ENCODE peak calls at places on chromosome 16, in six cellular contexts. B is mesendoderm, A is neuronal stem cell, O is IMR-90, Z is H1, K is H9. F is an unnamed sample.

GRCh38 chr16:14399397-14400284 is 230.4 kb downstream of the PARN start:
- DNase-seq in K (no peak), Z (no peak), A (no peak), B (no peak), O (peak; percentile 62), F (peak; percentile 77)

GRCh38 chr16:13153696-13154095 is 252.3 kb downstream of the SHISA9 start:
- DNase-seq in K (no peak), O (no peak), A (no peak), B (peak; percentile 46), Z (no peak), F (no peak)

GRCh38 chr16:85523602-85524364 is 89.3 kb upstream of the GSE1 start:
- DNase-seq in A (no peak), Z (peak; percentile 23), O (peak; percentile 45), K (peak; percentile 79), B (peak; percentile 88), F (peak; percentile 66)

GRCh38 chr16:528111-529011 is 849 bp downstream of the CAPN15 start:
- DNase-seq in K (no peak), B (peak; percentile 57), O (peak; percentile 61), Z (no peak), A (no peak), F (peak; percentile 75)

GRCh38 chr16:48562475-48562874 is 47.5 kb downstream of the N4BP1 start:
- DNase-seq in B (no peak), K (no peak), A (no peak), Z (no peak), O (no peak), F (no peak)

GRCh38 chr16:70735141-70735979 is 49.5 kb upstream of the MTSS2 start:
- DNase-seq in Z (no peak), A (no peak), K (peak; percentile 45), B (peak; percentile 83), O (peak; percentile 90), F (peak; percentile 57)

GRCh38 chr16:17342031-17342430 is 128.7 kb downstream of the XYLT1 start:
- DNase-seq in O (no peak), K (no peak), Z (no peak), B (no peak), A (no peak), F (no peak)

GRCh38 chr16:668519-669171 is 713 bp downstream of the RHOT2 start:
- DNase-seq in Z (no peak), A (no peak), O (no peak), K (no peak), B (no peak), F (no peak)

GRCh38 chr16:89764711-89765201 is 43.4 kb downstream of the ZNF276 start:
- DNase-seq in K (no peak), A (no peak), O (no peak), B (no peak), Z (no peak), F (peak; percentile 38)

GRCh38 chr16:12771341-12771798 is 32.3 kb downstream of the CPPED1 start:
- DNase-seq in O (no peak), B (no peak), K (no peak), A (no peak), Z (no peak), F (no peak)

GRCh38 chr16:75070055-75070841 is 46.3 kb downstream of the LDHD start:
- DNase-seq in Z (no peak), K (no peak), O (no peak), B (no peak), A (no peak), F (no peak)

GRCh38 chr16:3578610-3579551 is 1.7 kb upstream of the NLRC3 start:
- DNase-seq in K (no peak), Z (no peak), A (peak; percentile 27), B (peak; percentile 47), O (no peak), F (no peak)

GRCh38 chr16:4962716-4963115 is 4.6 kb downstream of the SEC14L5 start:
- DNase-seq in O (no peak), A (no peak), B (no peak), K (no peak), Z (no peak), F (no peak)

GRCh38 chr16:67666032-67666537 is 465 bp downstream of the ENKD1 start:
- DNase-seq in Z (no peak), B (peak; percentile 45), A (no peak), K (peak; percentile 59), O (no peak), F (peak; percentile 67)

DNA sequence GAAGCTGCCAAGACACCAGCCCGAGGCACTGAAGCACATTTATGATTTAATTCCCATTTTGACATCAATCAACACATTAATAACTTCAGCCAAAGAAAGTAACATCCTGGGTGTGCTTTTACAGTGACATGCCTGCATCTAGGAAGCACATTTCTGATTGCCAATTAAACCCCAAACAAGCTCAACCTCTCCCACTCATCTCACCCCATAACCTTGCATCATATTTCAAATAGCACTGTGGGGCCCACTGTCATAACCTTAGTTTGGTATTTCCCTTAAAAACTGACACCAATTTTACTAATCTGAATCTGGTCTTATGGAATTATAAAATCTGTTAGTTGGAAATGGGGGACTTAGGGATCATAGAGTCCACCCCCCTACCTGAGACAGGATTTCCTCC is 676.5 kb downstream of the TOX3 start:
- DNase-seq in O (no peak), B (no peak), A (no peak), Z (no peak), K (no peak), F (no peak)
- H3K4ac ChIP-seq in O (peak overlapping the region; percentile 74), B (no peak overlapping the region), A (no peak overlapping the region), Z (no peak overlapping the region), K (no peak overlapping the region), F (no peak overlapping the region)

GRCh38 chr16:27405546-27406451 is 3.8 kb downstream of the IL21R start:
- DNase-seq in A (no peak), O (peak; percentile 17), K (no peak), B (no peak), Z (no peak), F (no peak)
- H2BK15ac ChIP-seq in A (peak overlapping the region; percentile 18), O (no peak overlapping the region), K (no peak overlapping the region), B (no peak overlapping the region), Z (no peak overlapping the region), F (no peak overlapping the region)

DNA sequence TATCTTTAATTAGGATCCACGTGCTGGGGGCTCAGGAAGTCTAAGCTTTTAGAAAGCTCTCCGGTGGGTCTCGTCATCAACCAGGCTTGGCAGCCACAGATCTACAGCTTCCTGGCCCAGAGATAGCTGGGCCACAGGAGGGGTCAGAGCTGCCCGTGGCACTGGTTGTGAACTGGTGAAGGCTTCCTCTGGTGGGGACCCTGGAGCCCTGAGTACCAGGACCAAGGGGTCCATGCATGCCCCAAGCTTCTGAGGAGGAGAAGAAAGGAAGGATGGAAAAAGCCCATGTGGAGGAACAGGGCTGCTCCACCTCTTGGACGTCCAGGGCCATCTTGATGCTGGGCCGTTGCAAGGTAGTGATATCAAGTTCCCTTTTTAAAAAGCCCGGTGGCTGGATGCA is 13.3 kb downstream of the RMI2 start:
- DNase-seq in B (no peak), K (no peak), A (no peak), O (no peak), Z (no peak), F (no peak)
- H3K4ac ChIP-seq in B (no peak overlapping the region), K (no peak overlapping the region), A (no peak overlapping the region), O (peak overlapping the region; percentile 82), Z (no peak overlapping the region), F (no peak overlapping the region)

GRCh38 chr16:52729731-52730130 is 182.8 kb upstream of the TOX3 start:
- DNase-seq in K (no peak), B (peak; percentile 45), A (no peak), O (no peak), Z (no peak), F (no peak)
- H2BK15ac ChIP-seq in K (no peak overlapping the region), B (no peak overlapping the region), A (no peak overlapping the region), O (no peak overlapping the region), Z (no peak overlapping the region), F (no peak overlapping the region)

GRCh38 chr16:77430360-77430759 is 4.5 kb downstream of the ADAMTS18 start:
- DNase-seq in O (no peak), K (no peak), A (no peak), B (no peak), Z (no peak), F (no peak)

GRCh38 chr16:77422196-77422784 is 12.5 kb downstream of the ADAMTS18 start:
- DNase-seq in Z (no peak), O (no peak), B (no peak), A (no peak), K (no peak), F (no peak)

DNA sequence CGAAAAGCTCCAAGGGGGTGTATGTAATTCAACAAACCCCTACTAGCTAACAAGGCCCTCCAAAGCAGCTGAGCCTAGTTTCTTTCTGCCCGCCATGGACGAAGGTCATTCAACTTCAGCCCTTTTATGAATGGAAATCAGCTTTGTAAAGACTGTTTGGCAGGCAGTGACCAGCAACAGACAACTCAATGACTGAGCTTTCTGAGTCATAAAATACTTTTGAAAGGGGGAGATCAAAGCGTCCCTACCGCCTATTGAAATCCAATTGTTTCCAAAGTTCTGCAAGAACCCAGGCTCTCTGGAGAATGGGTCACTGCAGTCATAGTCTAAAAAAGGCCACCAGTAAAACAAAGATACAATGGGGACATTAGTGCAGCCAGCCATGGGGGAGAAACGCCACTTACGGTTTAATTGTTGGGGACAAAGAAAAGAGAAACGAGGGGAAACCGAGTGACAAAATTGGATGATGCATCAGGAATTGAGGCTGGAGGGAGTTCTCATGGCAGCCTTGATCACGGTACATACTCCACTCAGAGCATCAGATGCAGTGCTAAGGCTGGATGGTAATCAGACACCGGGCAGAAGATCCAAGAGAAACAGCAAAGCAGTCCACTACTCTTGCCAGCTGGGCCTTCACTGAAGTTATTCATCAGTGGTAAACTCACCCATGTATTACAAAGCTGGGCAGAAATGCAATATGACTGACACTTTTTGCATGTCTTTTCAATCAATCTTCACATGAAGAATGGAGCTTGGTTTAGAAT is 9.8 kb downstream of the ADAMTS18 start:
- DNase-seq in K (no peak), Z (no peak), O (no peak), A (peak; percentile 55), B (no peak), F (no peak)
- H3K4ac ChIP-seq in K (no peak overlapping the region), Z (no peak overlapping the region), O (no peak overlapping the region), A (no peak overlapping the region), B (no peak overlapping the region), F (no peak overlapping the region)

DNA sequence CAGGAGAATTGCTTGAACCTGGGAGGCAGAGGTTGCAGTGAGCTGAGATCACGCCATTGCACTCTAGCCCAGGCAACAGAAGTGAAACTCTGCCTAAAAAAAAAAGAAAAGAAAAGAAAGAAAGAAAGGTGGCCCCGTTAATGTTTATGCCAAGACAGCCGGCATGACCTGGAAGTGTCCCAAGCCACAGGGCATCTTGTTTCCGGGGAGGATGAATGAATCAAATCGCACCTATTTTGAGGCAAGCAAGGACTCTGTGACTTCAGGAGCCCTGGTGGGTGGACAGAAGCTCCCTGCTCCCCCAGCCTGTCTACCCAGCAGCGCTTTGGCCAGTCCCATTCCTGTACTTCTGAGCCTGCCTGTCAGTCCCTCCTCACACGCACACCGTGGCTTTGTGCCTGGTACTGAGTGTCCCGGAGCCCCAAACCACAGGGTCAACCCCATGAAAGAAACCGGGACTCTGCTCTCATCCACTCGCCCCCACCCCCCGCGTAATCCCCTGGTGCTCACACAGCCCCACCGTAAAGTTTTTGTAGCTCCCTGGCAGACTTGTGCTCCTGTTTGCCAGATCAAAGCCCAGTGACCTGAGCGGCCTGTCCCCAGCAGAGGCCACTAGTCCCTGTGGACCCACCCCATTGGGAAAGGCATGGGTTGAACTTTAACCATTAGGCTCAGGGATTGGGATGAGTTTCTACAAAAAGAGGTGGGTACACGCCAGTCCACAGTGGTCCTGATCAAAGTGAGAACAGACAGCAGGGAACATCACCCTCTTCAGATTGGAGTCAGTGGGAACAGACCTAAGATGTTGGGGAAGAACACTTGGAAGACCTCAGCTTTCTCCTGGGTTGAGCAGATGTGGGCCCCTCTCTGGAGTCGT is 19.3 kb downstream of the CD2BP2 start:
- DNase-seq in A (no peak), B (no peak), Z (no peak), K (peak; percentile 31), O (no peak), F (no peak)
- H2BK15ac ChIP-seq in A (peak overlapping the region; percentile 62), B (no peak overlapping the region), Z (no peak overlapping the region), K (no peak overlapping the region), O (no peak overlapping the region), F (no peak overlapping the region)

GRCh38 chr16:72094266-72094610 is 591 bp downstream of the DHX38 start:
- DNase-seq in Z (no peak), B (peak; percentile 49), A (no peak), K (no peak), O (no peak), F (no peak)
- H3K4ac ChIP-seq in Z (peak overlapping the region; percentile 13), B (peak overlapping the region; percentile 28), A (no peak overlapping the region), K (no peak overlapping the region), O (peak overlapping the region; percentile 88), F (peak overlapping the region; percentile 66)